ENCODE peak calls at places on chromosomes 16 and 17, in eight cellular contexts. R is adrenal gland, Z is kidney epithelial cell, U is GM06990, O is glutamatergic neuron, A is AG09309, K is lower leg skin, L is testis. J is an unnamed sample.

GRCh38 chr16:21166561-21166961 is 8.1 kb downstream of the LDAF1 start:
- DNase-seq in R (no peak), Z (no peak), U (no peak), O (no peak), A (no peak), K (no peak), L (no peak), J (no peak)

GRCh38 chr17:63519972-63520882 is 2.9 kb upstream of the KCNH6 start:
- DNase-seq in R (no peak), Z (peak; percentile 37), U (no peak), O (no peak), A (no peak), K (no peak), L (no peak), J (peak; percentile 92)

GRCh38 chr17:11366451-11366850 is 125.4 kb downstream of the SHISA6 start:
- DNase-seq in R (no peak), Z (no peak), U (no peak), O (no peak), A (no peak), K (no peak), L (no peak), J (no peak)

GRCh38 chr16:86718118-86718517 is 139.8 kb downstream of the FOXL1 start:
- DNase-seq in R (no peak), Z (no peak), U (no peak), O (no peak), A (no peak), K (no peak), L (peak; percentile 33), J (no peak)

GRCh38 chr16:84298376-84298899 is 3.8 kb downstream of the WFDC1 start:
- DNase-seq in R (no peak), Z (no peak), U (no peak), O (no peak), A (no peak), K (no peak), L (no peak), J (no peak)

GRCh38 chr17:40560592-40561293 is 4.5 kb downstream of the CCR7 start:
- DNase-seq in R (no peak), Z (peak; percentile 87), U (peak; percentile 91), O (no peak), A (no peak), K (no peak), L (no peak), J (no peak)

GRCh38 chr17:45719335-45720071 is 64.6 kb upstream of the CRHR1 start:
- DNase-seq in R (peak; percentile 17), Z (peak; percentile 45), U (no peak), O (no peak), A (peak; percentile 84), K (peak; percentile 15), L (no peak), J (peak; percentile 3)

GRCh38 chr16:850668-851067 is 50.1 kb upstream of the GNG13 start:
- DNase-seq in R (no peak), Z (no peak), U (no peak), O (no peak), A (no peak), K (no peak), L (no peak), J (no peak)

GRCh38 chr17:8056232-8056975 is 17.5 kb downstream of the ALOX15B start:
- DNase-seq in R (peak; percentile 43), Z (peak; percentile 44), U (peak; percentile 44), O (no peak), A (peak; percentile 27), K (peak; percentile 66), L (peak; percentile 36), J (peak; percentile 100)

GRCh38 chr16:20901441-20902112 is 1.0 kb downstream of the LYRM1 start:
- DNase-seq in R (peak; percentile 74), Z (no peak), U (peak; percentile 45), O (peak; percentile 54), A (no peak), K (peak; percentile 59), L (peak; percentile 59), J (peak; percentile 89)

GRCh38 chr17:48335858-48336500 is 94.0 kb downstream of the SKAP1 start:
- DNase-seq in R (no peak), Z (no peak), U (no peak), O (no peak), A (no peak), K (no peak), L (no peak), J (peak; percentile 66)

GRCh38 chr17:76092526-76093413 is 10.8 kb downstream of the EXOC7 start:
- DNase-seq in R (no peak), Z (no peak), U (no peak), O (no peak), A (no peak), K (no peak), L (no peak), J (no peak)

GRCh38 chr16:28893291-28893690 is 15.0 kb downstream of the ATP2A1 start:
- DNase-seq in R (no peak), Z (no peak), U (no peak), O (no peak), A (no peak), K (no peak), L (no peak), J (peak; percentile 26)

GRCh38 chr17:70314096-70314495 is 144.8 kb downstream of the KCNJ2 start:
- DNase-seq in R (no peak), Z (no peak), U (no peak), O (no peak), A (peak; percentile 25), K (no peak), L (no peak), J (no peak)

GRCh38 chr16:229731-230281 is 557 bp upstream of the LUC7L start:
- DNase-seq in R (no peak), Z (no peak), U (no peak), O (no peak), A (no peak), K (no peak), L (no peak), J (no peak)

GRCh38 chr16:87538594-87538993 is 45.8 kb upstream of the ZCCHC14 start:
- DNase-seq in R (no peak), Z (no peak), U (no peak), O (no peak), A (peak; percentile 58), K (no peak), L (no peak), J (no peak)

GRCh38 chr17:72972263-72972951 is 120.1 kb downstream of the SLC39A11 start:
- DNase-seq in R (no peak), Z (no peak), U (no peak), O (no peak), A (no peak), K (no peak), L (no peak), J (no peak)

GRCh38 chr17:72969293-72969692 is 123.2 kb downstream of the SLC39A11 start:
- DNase-seq in R (no peak), Z (no peak), U (no peak), O (no peak), A (no peak), K (no peak), L (no peak), J (no peak)

GRCh38 chr17:72970246-72970645 is 122.2 kb downstream of the SLC39A11 start:
- DNase-seq in R (no peak), Z (no peak), U (no peak), O (no peak), A (no peak), K (no peak), L (no peak), J (no peak)

GRCh38 chr17:72971513-72971880 is 121.0 kb downstream of the SLC39A11 start:
- DNase-seq in R (no peak), Z (no peak), U (no peak), O (no peak), A (no peak), K (no peak), L (no peak), J (no peak)

GRCh38 chr17:72970794-72971512 is 121.5 kb downstream of the SLC39A11 start:
- DNase-seq in R (peak; percentile 44), Z (no peak), U (no peak), O (no peak), A (no peak), K (no peak), L (no peak), J (no peak)
- TF ChIP-seq CTCF in R (no peak), Z (no peak), U (no peak), O (no peak), A (no peak), K (no peak), L (no peak), J (no peak)

GRCh38 chr17:67862614-67863217 is 37.4 kb downstream of the BPTF start:
- DNase-seq in R (no peak), Z (no peak), U (no peak), O (no peak), A (no peak), K (no peak), L (no peak), J (no peak)
- TF ChIP-seq CTCF in R (peak; percentile 12), Z (peak; percentile 3), U (peak; percentile 11), O (no peak), A (no peak), K (no peak), L (no peak), J (no peak)

GRCh38 chr17:79019631-79020584 is 4.1 kb upstream of the C1QTNF1 start:
- DNase-seq in R (peak; percentile 85), Z (peak; percentile 35), U (no peak), O (peak; percentile 51), A (no peak), K (peak; percentile 73), L (peak; percentile 82), J (no peak)
- TF ChIP-seq CTCF in R (peak; percentile 64), Z (peak; percentile 62), U (peak; percentile 64), O (peak; percentile 67), A (peak; percentile 80), K (no peak), L (peak; percentile 63), J (peak; percentile 52)

GRCh38 chr16:70795513-70795912 is 5.4 kb downstream of the VAC14 start:
- DNase-seq in R (no peak), Z (no peak), U (no peak), O (no peak), A (no peak), K (no peak), L (no peak), J (no peak)
- TF ChIP-seq CTCF in R (no peak), Z (no peak), U (peak; percentile 2), O (no peak), A (no peak), K (no peak), L (no peak), J (no peak)

GRCh38 chr17:36890398-36891190 is 46.7 kb upstream of the LHX1 start:
- DNase-seq in R (no peak), Z (no peak), U (no peak), O (no peak), A (no peak), K (no peak), L (no peak), J (no peak)

GRCh38 chr17:36889955-36890354 is 47.3 kb upstream of the LHX1 start:
- DNase-seq in R (no peak), Z (no peak), U (no peak), O (no peak), A (no peak), K (no peak), L (no peak), J (no peak)

GRCh38 chr17:36888236-36888957 is 48.9 kb upstream of the LHX1 start:
- DNase-seq in R (no peak), Z (no peak), U (no peak), O (peak; percentile 46), A (no peak), K (no peak), L (no peak), J (no peak)

GRCh38 chr17:36892112-36892838 is 45.0 kb upstream of the LHX1 start:
- DNase-seq in R (no peak), Z (no peak), U (no peak), O (no peak), A (no peak), K (no peak), L (no peak), J (no peak)
- TF ChIP-seq CTCF in R (no peak), Z (peak; percentile 5), U (peak; percentile 13), O (no peak), A (no peak), K (no peak), L (no peak), J (peak; percentile 17)